ENCODE peak calls at places on chromosome 13, in five cellular contexts. J, B, O, N and M are unnamed samples.

GRCh38 chr13:35514166-35514565 is 37.7 kb upstream of the MAB21L1 start:
- DNase-seq in J (no peak), B (no peak), O (no peak), N (no peak), M (no peak)

GRCh38 chr13:76035711-76036110 is 399.6 kb downstream of the LMO7 start:
- DNase-seq in J (no peak), B (no peak), O (peak; percentile 10), N (no peak), M (no peak)

GRCh38 chr13:113448885-113449692 is 4.2 kb downstream of the ADPRHL1 start:
- DNase-seq in J (no peak), B (no peak), O (peak; percentile 93), N (peak; percentile 80), M (peak; percentile 91)

GRCh38 chr13:113502686-113503085 is 12.2 kb upstream of the DCUN1D2 start:
- DNase-seq in J (no peak), B (no peak), O (no peak), N (no peak), M (no peak)

GRCh38 chr13:30504081-30504480 is 38.3 kb upstream of the HMGB1 start:
- DNase-seq in J (peak; percentile 10), B (no peak), O (peak; percentile 20), N (no peak), M (peak; percentile 47)

GRCh38 chr13:101930331-101930730 is 471.5 kb downstream of the FGF14 start:
- DNase-seq in J (no peak), B (no peak), O (no peak), N (no peak), M (no peak)

GRCh38 chr13:46571189-46571901 is 18.4 kb downstream of the LRCH1 start:
- DNase-seq in J (peak; percentile 72), B (no peak), O (peak; percentile 25), N (no peak), M (no peak)

GRCh38 chr13:27981006-27981708 is 7.3 kb downstream of the URAD start:
- DNase-seq in J (no peak), B (no peak), O (no peak), N (peak; percentile 37), M (no peak)

GRCh38 chr13:88651531-88651930 is 980.4 kb downstream of the SLITRK5 start:
- DNase-seq in J (no peak), B (no peak), O (no peak), N (no peak), M (no peak)

GRCh38 chr13:24161010-24161775 is 673 bp downstream of the SPATA13 start:
- DNase-seq in J (no peak), B (peak; percentile 22), O (no peak), N (peak; percentile 82), M (no peak)

GRCh38 chr13:20125129-20125782 is 35.6 kb downstream of the GJA3 start:
- DNase-seq in J (peak; percentile 43), B (no peak), O (peak; percentile 81), N (no peak), M (no peak)

GRCh38 chr13:72864142-72865035 is 82.5 kb downstream of the PIBF1 start:
- DNase-seq in J (peak; percentile 46), B (no peak), O (peak; percentile 70), N (no peak), M (peak; percentile 39)

GRCh38 chr13:79457948-79458347 is 23.0 kb upstream of the NDFIP2 start:
- DNase-seq in J (peak; percentile 81), B (no peak), O (peak; percentile 90), N (no peak), M (no peak)

GRCh38 chr13:30114586-30115256 is 192.6 kb downstream of the KATNAL1 start:
- DNase-seq in J (peak; percentile 79), B (peak; percentile 88), O (peak; percentile 79), N (peak; percentile 98), M (peak; percentile 58)

GRCh38 chr13:92187378-92187989 is 789.1 kb downstream of the GPC5 start:
- DNase-seq in J (peak; percentile 0), B (no peak), O (peak; percentile 39), N (no peak), M (no peak)

GRCh38 chr13:73717632-73718031 is 416.6 kb downstream of the KLF12 start:
- DNase-seq in J (no peak), B (no peak), O (no peak), N (no peak), M (no peak)

GRCh38 chr13:33649212-33649917 is 168.6 kb upstream of the RFC3 start:
- DNase-seq in J (no peak), B (no peak), O (peak; percentile 49), N (no peak), M (no peak)

GRCh38 chr13:60094385-60095088 is 69.2 kb downstream of the DIAPH3 start:
- DNase-seq in J (no peak), B (no peak), O (no peak), N (no peak), M (no peak)

GRCh38 chr13:32940601-32941000 is 75.6 kb upstream of the KL start:
- DNase-seq in J (peak; percentile 2), B (no peak), O (peak; percentile 41), N (no peak), M (no peak)

GRCh38 chr13:31627097-31627496 is 112.2 kb upstream of the RXFP2 start:
- DNase-seq in J (peak; percentile 37), B (no peak), O (peak; percentile 78), N (no peak), M (no peak)

GRCh38 chr13:97068964-97069815 is 74.9 kb upstream of the OXGR1 start:
- DNase-seq in J (no peak), B (no peak), O (no peak), N (no peak), M (no peak)

GRCh38 chr13:113651511-113652403 is 6.2 kb downstream of the ATP4B start:
- DNase-seq in J (no peak), B (peak; percentile 12), O (no peak), N (peak; percentile 54), M (no peak)

GRCh38 chr13:74061939-74062595 is 72.1 kb downstream of the KLF12 start:
- DNase-seq in J (peak; percentile 35), B (no peak), O (peak; percentile 63), N (no peak), M (peak; percentile 61)

GRCh38 chr13:78649997-78650724 is 8.8 kb downstream of the OBI1 start:
- DNase-seq in J (no peak), B (no peak), O (no peak), N (no peak), M (no peak)

GRCh38 chr13:49545661-49546060 is 39.7 kb downstream of the RCBTB1 start:
- DNase-seq in J (no peak), B (no peak), O (no peak), N (no peak), M (no peak)

GRCh38 chr13:49551245-49551644 is 34.1 kb downstream of the RCBTB1 start:
- DNase-seq in J (no peak), B (no peak), O (no peak), N (no peak), M (no peak)

GRCh38 chr13:49553888-49554287 is 31.5 kb downstream of the RCBTB1 start:
- DNase-seq in J (no peak), B (no peak), O (no peak), N (no peak), M (no peak)

GRCh38 chr13:49546559-49546958 is 38.8 kb downstream of the RCBTB1 start:
- DNase-seq in J (no peak), B (no peak), O (no peak), N (no peak), M (no peak)

DNA sequence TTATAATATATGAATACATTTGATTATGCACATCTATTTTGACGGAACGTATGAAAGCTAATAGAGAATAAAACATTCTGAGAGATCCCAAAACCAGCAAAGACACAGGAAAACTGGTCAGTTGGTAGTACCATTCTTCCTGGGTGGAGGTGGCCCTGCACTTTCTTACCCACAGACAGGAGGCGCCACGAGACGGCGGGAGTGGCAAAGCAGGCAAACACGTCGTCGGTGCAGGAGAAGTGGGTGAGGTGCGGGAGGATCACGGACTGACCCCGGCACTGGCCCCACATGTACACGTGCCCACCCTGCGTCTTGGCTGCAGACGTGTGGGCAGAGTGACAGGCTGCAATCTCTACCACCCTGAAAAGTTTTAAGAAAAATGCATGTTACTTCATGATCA is 36.1 kb downstream of the RCBTB1 start:
- DNase-seq in J (no peak), B (no peak), O (no peak), N (peak; percentile 71), M (no peak)
- TF ChIP-seq CTCF in J (no peak), B (peak; percentile 20), O (no peak), N (no peak), M (no peak)

DNA sequence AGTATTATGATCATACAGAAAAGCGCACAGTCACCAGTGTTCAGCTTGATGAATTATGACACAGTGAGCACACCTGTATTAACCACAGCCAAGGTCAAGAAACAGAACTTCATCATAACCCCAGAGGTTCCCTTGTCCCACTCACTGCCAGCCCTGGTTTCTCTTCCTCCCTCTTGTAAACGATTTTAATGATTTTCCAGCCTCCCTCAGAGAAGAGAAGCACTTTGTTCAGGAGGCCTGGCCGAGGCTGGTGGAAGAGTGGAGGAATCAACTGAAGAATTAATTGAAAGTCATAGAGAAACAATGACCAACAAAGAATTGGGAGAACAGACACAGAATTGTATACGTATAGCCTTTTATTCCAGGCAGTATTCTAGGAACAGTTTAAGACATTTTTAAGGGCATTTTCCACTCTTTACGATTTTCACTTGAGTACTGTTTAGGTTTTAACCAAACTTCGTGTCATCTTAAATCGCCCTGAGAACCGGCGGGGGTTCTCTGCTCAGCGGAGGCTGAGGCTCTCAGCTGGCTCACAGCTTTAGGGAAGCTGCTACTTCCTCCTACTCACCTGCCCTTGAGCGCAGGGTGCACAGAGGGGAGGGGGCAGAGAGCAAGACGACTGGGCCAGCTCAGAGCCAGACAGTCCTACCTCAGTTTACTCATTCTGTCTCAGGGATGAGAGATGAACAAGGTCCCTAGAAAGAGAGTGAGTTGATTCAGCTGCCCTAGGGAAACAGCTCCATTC is 108.6 kb downstream of the AKAP11 start:
- DNase-seq in J (no peak), B (no peak), O (no peak), N (no peak), M (peak; percentile 82)
- H3K4me3 ChIP-seq in J (no peak overlapping the region), B (no peak overlapping the region), O (no peak overlapping the region), N (no peak overlapping the region), M (peak overlapping the region; percentile 8)

GRCh38 chr13:99442273-99442895 is 58.9 kb upstream of the TM9SF2 start:
- DNase-seq in J (no peak), B (peak; percentile 39), O (peak; percentile 56), N (no peak), M (no peak)
- TF ChIP-seq CTCF in J (peak; percentile 80), B (peak; percentile 81), O (peak; percentile 98), N (peak; percentile 93), M (peak; percentile 81)

GRCh38 chr13:44435142-44435982 is 61.7 kb downstream of the SERP2 start:
- DNase-seq in J (peak; percentile 98), B (peak; percentile 98), O (peak; percentile 98), N (peak; percentile 95), M (peak; percentile 69)

GRCh38 chr13:44433863-44434262 is 60.2 kb downstream of the SERP2 start:
- DNase-seq in J (no peak), B (no peak), O (no peak), N (no peak), M (no peak)

GRCh38 chr13:44434441-44435141 is 61.0 kb downstream of the SERP2 start:
- DNase-seq in J (no peak), B (no peak), O (no peak), N (no peak), M (no peak)

GRCh38 chr13:44431150-44431549 is 57.5 kb downstream of the SERP2 start:
- DNase-seq in J (no peak), B (no peak), O (no peak), N (no peak), M (no peak)

DNA sequence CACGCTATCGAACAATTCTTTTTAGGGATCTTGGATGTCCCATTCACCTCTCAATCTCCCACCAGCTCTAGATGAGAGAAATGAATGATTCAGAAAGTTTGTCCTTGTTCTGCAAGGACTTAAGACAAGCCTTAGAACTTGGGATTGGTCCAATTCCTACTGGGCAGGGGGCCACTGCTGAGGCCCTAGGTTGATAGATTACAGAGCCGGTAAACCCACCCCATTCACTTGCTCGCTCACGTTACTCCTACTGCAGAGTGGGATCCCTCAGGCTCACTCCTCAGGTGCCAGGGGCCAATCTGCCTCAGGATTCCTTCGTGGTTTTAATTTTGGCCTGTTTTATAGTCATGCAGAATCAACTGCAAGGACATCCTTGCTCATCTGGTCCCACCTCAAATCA is 59.0 kb downstream of the SERP2 start:
- DNase-seq in J (no peak), B (no peak), O (peak; percentile 51), N (no peak), M (no peak)
- H3K4me3 ChIP-seq in J (no peak overlapping the region), B (peak overlapping the region; percentile 84), O (no peak overlapping the region), N (no peak overlapping the region), M (no peak overlapping the region)